ENCODE peak calls at places on chromosomes 1 and 21, in eight cellular contexts. A, O, L, U, H, S, V and M are unnamed samples.

GRCh38 chr1:112257043-112257835 is 138.8 kb upstream of the CTTNBP2NL start:
- DNase-seq in U (no peak), L (no peak), H (no peak), V (peak; percentile 13), A (no peak), O (no peak), S (no peak), M (no peak)

GRCh38 chr1:10835423-10836421 is 39.3 kb upstream of the CASZ1 start:
- DNase-seq in V (peak; percentile 39), S (no peak), U (no peak), H (no peak), O (no peak), L (peak; percentile 72), A (no peak), M (no peak)

GRCh38 chr1:248850536-248851251 is 8.2 kb downstream of the ZNF692 start:
- DNase-seq in O (no peak), V (no peak), U (no peak), H (no peak), L (no peak), S (no peak), A (no peak), M (no peak)

GRCh38 chr21:42991992-42992740 is 17.8 kb downstream of the PKNOX1 start:
- DNase-seq in S (no peak), V (peak; percentile 41), O (no peak), A (peak; percentile 91), U (no peak), L (no peak), H (no peak), M (peak; percentile 61)

GRCh38 chr1:223226271-223226670 is 83.2 kb upstream of the TLR5 start:
- DNase-seq in A (no peak), V (no peak), S (no peak), O (no peak), U (no peak), H (no peak), L (no peak), M (no peak)

GRCh38 chr1:11707621-11708276 is 16.2 kb downstream of the DRAXIN start:
- DNase-seq in H (no peak), L (no peak), A (no peak), V (no peak), U (no peak), O (no peak), S (no peak), M (peak; percentile 36)

GRCh38 chr1:119735217-119735616 is 23.5 kb downstream of the PHGDH start:
- DNase-seq in H (no peak), A (no peak), U (peak; percentile 18), S (no peak), V (no peak), O (no peak), L (no peak), M (no peak)

GRCh38 chr1:220386494-220387195 is 114.4 kb upstream of the RAB3GAP2 start:
- DNase-seq in S (no peak), H (no peak), U (no peak), A (no peak), O (no peak), L (no peak), V (no peak), M (no peak)

GRCh38 chr1:238060046-238060445 is 169.3 kb upstream of the ZP4 start:
- DNase-seq in U (no peak), L (no peak), V (no peak), O (no peak), H (no peak), A (peak; percentile 31), S (no peak), M (no peak)

GRCh38 chr1:44632511-44633072 is 41.7 kb downstream of the TMEM53 start:
- DNase-seq in L (no peak), V (no peak), S (no peak), O (no peak), A (peak; percentile 20), U (no peak), H (peak; percentile 13), M (no peak)

GRCh38 chr1:228984646-228985631 is 249.7 kb downstream of the RHOU start:
- DNase-seq in L (no peak), H (no peak), S (peak; percentile 62), O (no peak), A (no peak), U (no peak), V (no peak), M (no peak)

GRCh38 chr21:31334648-31335121 is 9.4 kb downstream of the TIAM1 start:
- DNase-seq in L (no peak), O (no peak), U (no peak), S (no peak), A (no peak), H (no peak), V (no peak), M (peak; percentile 54)

GRCh38 chr1:169487561-169487960 is 1.8 kb upstream of the SLC19A2 start:
- DNase-seq in A (no peak), V (no peak), S (no peak), H (no peak), O (no peak), L (no peak), U (no peak), M (no peak)